ENCODE peak calls at places on chromosomes 16 and 17, in eight cellular contexts. O is thoracic aorta, S is endodermal cell, P is transverse colon, F is heart left ventricle, J is heart right ventricle, I is adrenal gland, W is ascending aorta. U is an unnamed sample.
A peak's percentile ranks its signal among the peaks of the same experiment; 100 is the strongest.

GRCh38 chr17:51035436-51035835 is 85.2 kb downstream of the SPAG9 start:
- DNase-seq in O (no peak), S (no peak), P (no peak), F (no peak), J (no peak), I (no peak), W (no peak), U (no peak)

GRCh38 chr17:38892620-38893019 is 22.8 kb downstream of the LASP1 start:
- DNase-seq in O (no peak), S (no peak), P (no peak), F (no peak), J (no peak), I (no peak), W (no peak), U (no peak)

GRCh38 chr17:79800325-79801155 is 3.7 kb upstream of the CBX8 start:
- DNase-seq in O (no peak), S (peak; percentile 92), P (peak; percentile 63), F (no peak), J (no peak), I (no peak), W (no peak), U (peak; percentile 52)

GRCh38 chr16:74748042-74748709 is 26.4 kb downstream of the FA2H start:
- DNase-seq in O (no peak), S (no peak), P (no peak), F (no peak), J (no peak), I (no peak), W (no peak), U (no peak)

GRCh38 chr17:75835315-75835987 is 8.8 kb downstream of the UNC13D start:
- DNase-seq in O (no peak), S (no peak), P (no peak), F (no peak), J (no peak), I (no peak), W (no peak), U (peak; percentile 87)

GRCh38 chr16:27759301-27759871 is 209.4 kb downstream of the KATNIP start:
- DNase-seq in O (no peak), S (no peak), P (no peak), F (no peak), J (no peak), I (no peak), W (no peak), U (no peak)

GRCh38 chr16:80803341-80804060 is 897 bp downstream of the CDYL2 start:
- DNase-seq in O (no peak), S (peak; percentile 81), P (peak; percentile 26), F (peak; percentile 41), J (no peak), I (peak; percentile 49), W (no peak), U (no peak)

GRCh38 chr17:75832164-75832651 is 12.0 kb downstream of the UNC13D start:
- DNase-seq in O (no peak), S (peak; percentile 70), P (peak; percentile 57), F (no peak), J (no peak), I (no peak), W (no peak), U (no peak)

GRCh38 chr17:65902165-65902564 is 289.8 kb downstream of the CEP112 start:
- DNase-seq in O (no peak), S (no peak), P (no peak), F (no peak), J (no peak), I (no peak), W (no peak), U (no peak)

GRCh38 chr17:45246861-45247428 is 14.9 kb downstream of the SPATA32 start:
- DNase-seq in O (no peak), S (peak; percentile 94), P (no peak), F (no peak), J (no peak), I (no peak), W (no peak), U (peak; percentile 76)

GRCh38 chr17:9022553-9023388 is 1.5 kb downstream of the NTN1 start:
- DNase-seq in O (no peak), S (peak; percentile 85), P (no peak), F (no peak), J (no peak), I (no peak), W (no peak), U (no peak)

GRCh38 chr16:18958621-18959578 is 24.8 kb upstream of the TMC7 start:
- DNase-seq in O (no peak), S (no peak), P (no peak), F (no peak), J (no peak), I (no peak), W (no peak), U (no peak)

GRCh38 chr17:42584880-42585279 is 7.4 kb upstream of the PSMC3IP start:
- DNase-seq in O (no peak), S (no peak), P (no peak), F (no peak), J (no peak), I (no peak), W (no peak), U (no peak)

GRCh38 chr17:77011173-77012011 is 129.4 kb upstream of the SEC14L1 start:
- DNase-seq in O (no peak), S (peak; percentile 93), P (peak; percentile 41), F (no peak), J (no peak), I (peak; percentile 45), W (no peak), U (peak; percentile 72)

GRCh38 chr17:66552381-66552780 is 250.0 kb downstream of the PRKCA start:
- DNase-seq in O (no peak), S (no peak), P (peak; percentile 21), F (no peak), J (no peak), I (no peak), W (no peak), U (no peak)

GRCh38 chr16:53958481-53958880 is 254.5 kb downstream of the FTO start:
- DNase-seq in O (no peak), S (no peak), P (no peak), F (no peak), J (no peak), I (peak; percentile 45), W (no peak), U (no peak)

GRCh38 chr17:50212121-50212843 is 10.9 kb upstream of the COL1A1 start:
- DNase-seq in O (no peak), S (no peak), P (peak; percentile 41), F (no peak), J (no peak), I (no peak), W (no peak), U (no peak)

GRCh38 chr17:38402897-38403296 is 25.4 kb upstream of the ARHGAP23 start:
- DNase-seq in O (no peak), S (peak; percentile 70), P (no peak), F (no peak), J (no peak), I (no peak), W (no peak), U (no peak)

GRCh38 chr16:10918294-10919002 is 23.8 kb downstream of the DEXI start:
- DNase-seq in O (peak; percentile 96), S (peak; percentile 99), P (peak; percentile 93), F (peak; percentile 95), J (peak; percentile 95), I (peak; percentile 95), W (peak; percentile 84), U (peak; percentile 92)

GRCh38 chr16:6976716-6977115 is 355.9 kb upstream of the RBFOX1 start:
- DNase-seq in O (no peak), S (no peak), P (no peak), F (no peak), J (no peak), I (no peak), W (no peak), U (no peak)

GRCh38 chr17:33233855-33234228 is 59.3 kb downstream of the ASIC2 start:
- DNase-seq in O (no peak), S (no peak), P (peak; percentile 21), F (no peak), J (no peak), I (peak; percentile 70), W (no peak), U (no peak)

GRCh38 chr16:24730914-24731313 is 1.5 kb downstream of the TNRC6A start:
- DNase-seq in O (no peak), S (no peak), P (no peak), F (no peak), J (no peak), I (no peak), W (no peak), U (no peak)

GRCh38 chr17:32120086-32120485 is 22.2 kb upstream of the RHOT1 start:
- DNase-seq in O (no peak), S (no peak), P (no peak), F (no peak), J (no peak), I (no peak), W (no peak), U (no peak)

DNA sequence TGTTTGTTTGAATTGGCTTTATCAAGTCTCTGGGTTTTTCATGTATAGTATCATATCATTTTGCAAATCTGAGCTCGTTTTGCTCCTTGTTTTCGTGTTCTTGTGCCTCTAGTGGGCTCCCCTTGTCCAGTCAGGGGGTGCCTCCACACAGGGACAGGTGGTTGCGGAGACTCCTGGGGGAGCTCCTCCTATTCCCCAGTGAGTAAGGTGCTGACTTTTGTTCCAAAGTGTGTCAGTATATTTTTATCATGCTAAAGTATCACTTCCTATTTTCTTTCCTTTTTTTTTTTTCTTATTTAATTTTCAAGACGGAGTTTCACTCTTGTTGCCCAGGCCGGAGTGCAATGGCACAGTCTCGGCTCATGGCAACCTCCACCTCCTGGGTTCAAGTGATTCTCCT is 30.3 kb upstream of the IL17C start:
- DNase-seq in O (no peak), S (no peak), P (no peak), F (no peak), J (no peak), I (no peak), W (no peak), U (no peak)
- H3K4me1 ChIP-seq in O (no peaks in the 10 kb centered on the region), S (no peaks in the 10 kb centered on the region), P (no peaks in the 10 kb centered on the region), F (no peaks in the 10 kb centered on the region), J (no peaks in the 10 kb centered on the region), I (no peaks in the 10 kb centered on the region), W (no peaks in the 10 kb centered on the region), U (peaks cover under 1% of the 10 kb centered on the region)

DNA sequence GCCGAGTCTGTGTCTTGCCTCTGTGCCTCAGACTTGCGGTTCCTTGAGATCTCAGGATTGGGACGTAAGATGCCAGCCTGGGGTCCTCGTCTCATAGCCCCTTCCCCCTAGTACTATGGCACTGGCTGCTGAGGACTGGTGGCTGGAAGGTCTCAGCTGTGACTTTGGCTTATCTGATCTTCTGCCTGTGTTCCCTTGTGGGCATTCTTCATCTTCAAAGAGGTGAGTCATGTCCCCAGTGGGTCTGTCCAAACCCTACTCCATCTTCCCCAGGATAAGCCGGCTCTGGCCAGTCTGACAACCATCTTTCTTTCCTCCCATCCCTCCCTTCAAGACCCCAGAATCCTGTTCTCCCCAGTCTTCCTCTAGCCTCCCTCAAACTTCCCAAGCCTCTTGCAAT is 3.6 kb downstream of the CD19 start:
- DNase-seq in O (no peak), S (no peak), P (no peak), F (no peak), J (no peak), I (no peak), W (no peak), U (no peak)
- H3K4me1 ChIP-seq in O (no peaks in the 10 kb centered on the region), S (no peaks in the 10 kb centered on the region), P (no peaks in the 10 kb centered on the region), F (no peaks in the 10 kb centered on the region), J (peaks cover 8% of the 10 kb centered on the region), I (no peaks in the 10 kb centered on the region), W (no peaks in the 10 kb centered on the region), U (no peaks in the 10 kb centered on the region)

GRCh38 chr16:66619036-66619435 is 14.5 kb downstream of the CMTM3 start:
- DNase-seq in O (no peak), S (no peak), P (no peak), F (no peak), J (no peak), I (no peak), W (no peak), U (no peak)
- H3K4me1 ChIP-seq in O (peaks cover 11% of the 10 kb centered on the region), S (peaks cover 62% of the 10 kb centered on the region), P (no peaks in the 10 kb centered on the region), F (peaks cover 20% of the 10 kb centered on the region), J (peaks cover 25% of the 10 kb centered on the region), I (peaks cover 21% of the 10 kb centered on the region), W (peaks cover 11% of the 10 kb centered on the region), U (peaks cover 26% of the 10 kb centered on the region)

GRCh38 chr17:6551909-6552768 is 4.2 kb downstream of the PITPNM3 start:
- DNase-seq in O (no peak), S (no peak), P (peak; percentile 88), F (no peak), J (peak; percentile 29), I (no peak), W (no peak), U (no peak)
- H3K4me1 ChIP-seq in O (peaks cover 6% of the 10 kb centered on the region), S (no peaks in the 10 kb centered on the region), P (peaks cover 22% of the 10 kb centered on the region), F (peaks cover 25% of the 10 kb centered on the region), J (peaks cover 31% of the 10 kb centered on the region), I (peaks cover 11% of the 10 kb centered on the region), W (peaks cover 13% of the 10 kb centered on the region), U (no peaks in the 10 kb centered on the region)